ENCODE peak calls at places on chromosomes 2 and 18, in six cellular contexts. One of them, this sample, is unnamed.

GRCh38 chr2:64846175-64846574 is 143.0 kb upstream of the SLC1A4 start:
- DNase-seq in NCI-H82: no peak
- DNase-seq in NCI-H187: no peak
- DNase-seq in HFF-Myc: no peak
- DNase-seq in GM23248: peak
- DNase-seq in effector CD4-positive, alpha-beta T cell: no peak
- DNase-seq in this sample: no peak

GRCh38 chr18:31430072-31430471 is 17.5 kb upstream of the DSG3 start:
- DNase-seq in NCI-H187: no peak
- DNase-seq in HFF-Myc: no peak
- DNase-seq in GM23248: no peak
- DNase-seq in effector CD4-positive, alpha-beta T cell: no peak
- DNase-seq in NCI-H82: no peak
- DNase-seq in this sample: no peak

GRCh38 chr2:28442328-28442727 is 49.7 kb downstream of the FOSL2 start:
- DNase-seq in NCI-H187: no peak
- DNase-seq in HFF-Myc: no peak
- DNase-seq in NCI-H82: no peak
- DNase-seq in effector CD4-positive, alpha-beta T cell: no peak
- DNase-seq in GM23248: no peak
- DNase-seq in this sample: no peak

GRCh38 chr18:72530622-72531021 is 13.5 kb downstream of the CBLN2 start:
- DNase-seq in effector CD4-positive, alpha-beta T cell: no peak
- DNase-seq in GM23248: no peak
- DNase-seq in HFF-Myc: no peak
- DNase-seq in NCI-H187: no peak
- DNase-seq in NCI-H82: no peak
- DNase-seq in this sample: no peak

GRCh38 chr2:135600915-135601314 is 69.6 kb downstream of the R3HDM1 start:
- DNase-seq in HFF-Myc: no peak
- DNase-seq in NCI-H82: no peak
- DNase-seq in effector CD4-positive, alpha-beta T cell: no peak
- DNase-seq in GM23248: peak
- DNase-seq in NCI-H187: no peak
- DNase-seq in this sample: no peak

GRCh38 chr2:215409331-215410127 is 26.3 kb downstream of the FN1 start:
- DNase-seq in effector CD4-positive, alpha-beta T cell: no peak
- DNase-seq in HFF-Myc: no peak
- DNase-seq in NCI-H187: no peak
- DNase-seq in GM23248: peak
- DNase-seq in NCI-H82: no peak
- DNase-seq in this sample: no peak

GRCh38 chr2:202109737-202110184 is 36.7 kb downstream of the KIAA2012 start:
- DNase-seq in HFF-Myc: no peak
- DNase-seq in NCI-H187: no peak
- DNase-seq in effector CD4-positive, alpha-beta T cell: no peak
- DNase-seq in NCI-H82: no peak
- DNase-seq in GM23248: peak
- DNase-seq in this sample: no peak

GRCh38 chr2:31230751-31231150 is 3.2 kb upstream of the EHD3 start:
- DNase-seq in NCI-H187: no peak
- DNase-seq in NCI-H82: no peak
- DNase-seq in GM23248: no peak
- DNase-seq in effector CD4-positive, alpha-beta T cell: no peak
- DNase-seq in HFF-Myc: no peak
- DNase-seq in this sample: no peak

GRCh38 chr2:147416099-147416498 is 428.7 kb upstream of the ACVR2A start:
- DNase-seq in NCI-H82: no peak
- DNase-seq in GM23248: peak
- DNase-seq in effector CD4-positive, alpha-beta T cell: no peak
- DNase-seq in NCI-H187: no peak
- DNase-seq in HFF-Myc: no peak
- DNase-seq in this sample: no peak

GRCh38 chr2:74450570-74451190 is 4.2 kb upstream of the INO80B start:
- DNase-seq in effector CD4-positive, alpha-beta T cell: no peak
- DNase-seq in HFF-Myc: no peak
- DNase-seq in NCI-H187: no peak
- DNase-seq in GM23248: no peak
- DNase-seq in NCI-H82: no peak
- DNase-seq in this sample: no peak

GRCh38 chr2:101114815-101115214 is 36.4 kb downstream of the TBC1D8 start:
- DNase-seq in NCI-H82: peak
- DNase-seq in HFF-Myc: no peak
- DNase-seq in GM23248: no peak
- DNase-seq in NCI-H187: no peak
- DNase-seq in effector CD4-positive, alpha-beta T cell: no peak
- DNase-seq in this sample: no peak

GRCh38 chr18:80184243-80184772 is 63.0 kb downstream of the PARD6G start:
- DNase-seq in effector CD4-positive, alpha-beta T cell: no peak
- DNase-seq in HFF-Myc: no peak
- DNase-seq in NCI-H187: no peak
- DNase-seq in NCI-H82: no peak
- DNase-seq in GM23248: no peak
- DNase-seq in this sample: no peak

This sample was measured in SK-N-DZ.